ENCODE peak calls at places on chromosomes 12 and 14, in nine cellular contexts. I, M, H, X, B, P, S, A and J are unnamed samples.

GRCh38 chr12:78863482-78864427 is 819 bp upstream of the SYT1 start:
- DNase-seq in S (no peak), A (peak; percentile 3), I (peak; percentile 73), B (peak; percentile 86), H (no peak), P (peak; percentile 97), X (peak; percentile 49), M (peak; percentile 95), J (peak; percentile 61)

GRCh38 chr14:68552597-68552996 is 240.3 kb downstream of the ZFP36L1 start:
- DNase-seq in S (no peak), X (no peak), H (no peak), I (peak; percentile 66), M (no peak), A (no peak), P (peak; percentile 10), B (no peak), J (no peak)

GRCh38 chr14:40936861-40937260 is 669.8 kb upstream of the LRFN5 start:
- DNase-seq in H (no peak), S (no peak), P (no peak), A (no peak), B (no peak), I (no peak), X (no peak), M (no peak), J (no peak)

GRCh38 chr14:74514471-74514932 is 20.9 kb downstream of the ISCA2 start:
- DNase-seq in X (peak; percentile 94), P (no peak), I (peak; percentile 97), A (peak; percentile 59), S (no peak), M (peak; percentile 63), B (no peak), H (peak; percentile 25), J (no peak)

GRCh38 chr14:64625363-64626232 is 75.8 kb downstream of the PPP1R36 start:
- DNase-seq in B (no peak), M (no peak), A (no peak), S (no peak), X (no peak), P (peak; percentile 80), I (no peak), H (no peak), J (no peak)

GRCh38 chr14:91173221-91173670 is 59.4 kb downstream of the DGLUCY start:
- DNase-seq in H (peak; percentile 62), B (peak; percentile 64), X (peak; percentile 76), S (peak; percentile 36), I (peak; percentile 72), M (peak; percentile 74), A (peak; percentile 44), P (peak; percentile 79), J (peak; percentile 66)

GRCh38 chr14:104843442-104844305 is 21.4 kb upstream of the CEP170B start:
- DNase-seq in H (no peak), B (peak; percentile 52), X (no peak), S (no peak), P (no peak), M (no peak), I (no peak), A (no peak), J (no peak)

GRCh38 chr12:80222261-80222660 is 122.9 kb downstream of the OTOGL start:
- DNase-seq in A (no peak), H (no peak), S (no peak), B (no peak), M (no peak), P (no peak), X (no peak), I (no peak), J (no peak)

GRCh38 chr14:68964300-68965093 is 14.6 kb downstream of the ACTN1 start:
- DNase-seq in I (no peak), B (no peak), M (no peak), P (peak; percentile 33), S (no peak), X (no peak), H (no peak), A (no peak), J (peak; percentile 58)

GRCh38 chr14:103886304-103887169 is 39.2 kb upstream of the PPP1R13B start:
- DNase-seq in M (no peak), B (no peak), P (no peak), A (no peak), H (peak; percentile 76), S (no peak), I (no peak), X (no peak), J (peak; percentile 75)

GRCh38 chr14:29926228-29926627 is 1.4 kb downstream of the PRKD1 start:
- DNase-seq in B (no peak), A (no peak), S (no peak), I (no peak), M (no peak), X (no peak), P (peak; percentile 19), H (no peak), J (no peak)

GRCh38 chr12:95463019-95463418 is 10.9 kb upstream of the METAP2 start:
- DNase-seq in M (no peak), X (no peak), S (no peak), I (no peak), B (no peak), A (no peak), P (no peak), H (no peak), J (no peak)